ENCODE peak calls at places on chromosome 21, in eight cellular contexts. B, V, L, N, F, W, R and C are unnamed samples.
A peak's percentile ranks its signal among the peaks of the same experiment; 100 is the strongest.

GRCh38 chr21:39030127-39030884 is 152.9 kb downstream of the PSMG1 start:
- DNase-seq in V (no peak), F (no peak), L (no peak), N (no peak), B (no peak), W (no peak), R (no peak), C (no peak)

GRCh38 chr21:44006017-44006624 is 6.0 kb upstream of the TRAPPC10 start:
- DNase-seq in B (no peak), N (no peak), R (peak; percentile 10), F (no peak), W (peak; percentile 41), L (peak; percentile 69), V (peak; percentile 96), C (no peak)

GRCh38 chr21:21010698-21011097 is 12.5 kb downstream of the NCAM2 start:
- DNase-seq in L (no peak), F (no peak), R (no peak), N (no peak), V (no peak), B (no peak), W (no peak), C (no peak)

GRCh38 chr21:46599251-46599572 is 5.7 kb downstream of the S100B start:
- DNase-seq in V (peak; percentile 92), N (no peak), B (no peak), L (no peak), R (no peak), F (no peak), W (peak; percentile 67), C (no peak)

GRCh38 chr21:10641107-10641506 is 119.7 kb downstream of the TPTE start:
- DNase-seq in R (no peak), V (no peak), B (no peak), L (no peak), N (no peak), W (no peak), F (no peak), C (no peak)

GRCh38 chr21:24367936-24368335 is 1239.3 kb downstream of the MRPL39 start:
- DNase-seq in L (no peak), W (no peak), V (peak; percentile 38), R (no peak), N (no peak), F (no peak), B (no peak), C (no peak)

GRCh38 chr21:42913461-42913860 is 12.0 kb downstream of the ERVH48-1 start:
- DNase-seq in R (no peak), W (no peak), L (no peak), B (no peak), V (no peak), F (no peak), N (no peak), C (no peak)

GRCh38 chr21:39660596-39660995 is 47.9 kb downstream of the B3GALT5 start:
- DNase-seq in N (no peak), V (peak; percentile 90), F (peak; percentile 53), W (no peak), B (no peak), R (no peak), L (peak; percentile 31), C (no peak)

GRCh38 chr21:43866659-43867331 is 1.8 kb downstream of the AGPAT3 start:
- DNase-seq in L (no peak), N (peak; percentile 83), B (no peak), W (no peak), F (peak; percentile 77), R (no peak), V (no peak), C (peak; percentile 36)

DNA sequence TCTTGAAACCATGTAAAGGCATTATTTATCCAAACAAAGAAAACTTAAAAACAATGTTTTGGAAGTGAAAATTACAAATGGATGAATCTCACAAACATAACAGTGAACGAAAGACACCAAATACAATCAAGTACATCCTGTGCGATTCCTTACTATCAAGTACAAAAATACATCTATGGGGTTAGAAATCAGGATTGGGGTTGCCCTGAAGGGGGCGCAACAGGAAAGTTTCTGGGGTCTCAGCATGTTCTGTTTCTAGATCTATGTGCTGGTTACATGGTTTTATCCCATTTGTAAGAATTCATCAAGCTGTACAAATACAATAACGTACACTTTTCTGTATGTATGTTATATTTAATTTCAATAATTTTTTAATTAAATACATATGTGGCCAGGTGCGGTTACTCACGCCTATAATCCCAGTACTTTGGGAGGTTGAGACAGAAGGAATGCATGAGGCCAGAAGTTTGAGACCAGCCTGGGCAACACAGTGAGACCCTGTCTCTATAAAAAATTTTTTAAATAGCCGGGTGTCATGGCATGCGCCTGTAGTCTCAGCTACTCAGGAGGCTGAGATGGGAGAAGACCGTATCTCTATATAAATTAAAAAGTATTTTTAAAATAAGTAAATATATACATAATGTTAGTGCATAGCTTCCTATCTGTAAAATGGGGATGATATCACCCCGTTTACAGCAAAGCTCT is 121.5 kb upstream of the SOD1 start:
- DNase-seq in L (no peak), N (no peak), W (no peak), R (no peak), V (no peak), B (no peak), F (no peak), C (no peak)
- TF ChIP-seq CTCF in L (no peak), N (no peak), W (no peak), R (no peak), V (peak; percentile 6), B (no peak), F (no peak), C (no peak)

GRCh38 chr21:22725436-22725835 is 1727.2 kb downstream of the NCAM2 start:
- DNase-seq in R (no peak), B (no peak), F (no peak), W (no peak), V (no peak), L (no peak), N (no peak), C (no peak)
- H3K4me3 ChIP-seq in R (no peak overlapping the region), B (no peak overlapping the region), F (no peak overlapping the region), W (no peak overlapping the region), V (no peak overlapping the region), L (no peak overlapping the region), N (no peak overlapping the region), C (no peak overlapping the region)

GRCh38 chr21:41378849-41379248 is 17.0 kb downstream of the MX2 start:
- DNase-seq in F (no peak), L (no peak), N (no peak), B (no peak), V (no peak), R (no peak), W (no peak), C (no peak)
- H3K27ac ChIP-seq in F (no peak overlapping the region), L (no peak overlapping the region), N (no peak overlapping the region), B (no peak overlapping the region), V (no peak overlapping the region), R (no peak overlapping the region), W (no peak overlapping the region), C (no peak overlapping the region)

DNA sequence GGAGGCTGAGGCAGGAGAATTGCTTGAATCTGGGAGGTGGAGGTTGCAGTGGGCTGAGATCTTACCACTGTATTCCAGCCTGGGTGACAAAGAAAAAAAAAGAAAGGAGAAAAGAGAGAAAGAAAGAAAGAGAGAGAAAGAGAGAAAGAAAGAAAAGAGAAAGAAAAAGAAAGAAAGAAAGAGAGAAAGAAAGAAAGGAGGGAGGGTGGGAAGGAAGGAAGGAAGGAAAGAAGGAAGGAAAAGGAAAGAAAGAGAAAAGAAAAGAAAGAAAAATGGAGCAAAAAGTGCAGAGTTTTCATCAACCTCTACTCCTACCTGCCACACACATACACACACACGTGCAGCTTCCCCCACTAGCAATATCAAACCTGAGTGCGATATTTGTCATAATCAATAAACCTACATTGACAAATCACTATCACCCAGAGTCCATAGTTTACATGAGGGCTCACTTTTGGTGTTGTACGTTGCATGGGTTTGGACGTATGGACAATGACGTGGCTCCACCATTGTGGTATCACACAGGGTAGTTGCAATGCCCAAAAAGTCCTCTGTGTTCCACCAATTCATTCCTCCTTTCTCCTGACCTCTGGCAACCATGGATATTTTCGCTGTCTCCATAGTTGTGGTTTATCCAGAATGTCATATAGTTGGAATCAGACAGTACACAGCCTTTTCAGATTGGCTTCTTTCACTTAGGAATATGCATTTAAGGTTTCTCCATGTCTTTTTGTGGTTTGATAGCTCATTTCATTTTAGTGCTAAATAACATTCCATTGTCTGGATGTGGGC is 36.5 kb downstream of the EVA1C start:
- DNase-seq in F (no peak), V (peak; percentile 80), N (no peak), B (no peak), W (no peak), L (no peak), R (no peak), C (no peak)
- TF ChIP-seq CTCF in F (no peak), V (no peak), N (no peak), B (no peak), W (no peak), L (no peak), R (no peak), C (no peak)

GRCh38 chr21:45139473-45139872 is 65.1 kb downstream of the ADARB1 start:
- DNase-seq in V (no peak), R (no peak), F (peak; percentile 46), L (no peak), W (no peak), B (no peak), N (no peak), C (no peak)

GRCh38 chr21:45142916-45143315 is 68.5 kb downstream of the ADARB1 start:
- DNase-seq in L (no peak), B (no peak), W (no peak), N (no peak), R (no peak), F (no peak), V (no peak), C (no peak)

GRCh38 chr21:45140346-45140940 is 66.1 kb downstream of the ADARB1 start:
- DNase-seq in L (peak; percentile 68), N (no peak), V (peak; percentile 91), B (no peak), F (peak; percentile 81), W (peak; percentile 72), R (no peak), C (peak; percentile 83)

GRCh38 chr21:45142469-45142868 is 68.1 kb downstream of the ADARB1 start:
- DNase-seq in R (no peak), L (no peak), N (no peak), F (peak; percentile 61), B (no peak), V (peak; percentile 77), W (no peak), C (no peak)

GRCh38 chr21:45141507-45141906 is 67.1 kb downstream of the ADARB1 start:
- DNase-seq in W (no peak), F (no peak), R (no peak), V (no peak), L (no peak), N (no peak), B (no peak), C (no peak)
- H3K4me3 ChIP-seq in W (no peak overlapping the region), F (no peak overlapping the region), R (no peak overlapping the region), V (no peak overlapping the region), L (no peak overlapping the region), N (no peak overlapping the region), B (no peak overlapping the region), C (no peak overlapping the region)

GRCh38 chr21:34794686-34795085 is 125.9 kb downstream of the CLIC6 start:
- DNase-seq in V (no peak), B (peak; percentile 80), R (no peak), F (no peak), W (no peak), L (no peak), N (no peak), C (no peak)
- H3K27ac ChIP-seq in V (peak overlapping the region; percentile 57), B (peak overlapping the region; percentile 6), R (no peak overlapping the region), F (peak overlapping the region; percentile 52), W (no peak overlapping the region), L (peak overlapping the region; percentile 3), N (peak overlapping the region; percentile 39), C (no peak overlapping the region)